ENCODE peak calls at places on chromosomes 2 and 18, in eight cellular contexts. B, U, D, C, V, Z, M and K are unnamed samples. For H3K4me1, the result is how much of the 10 kb centered on the place peaks cover.

GRCh38 chr2:98029718-98030222 is 34.0 kb upstream of the TMEM131 start:
- DNase-seq in Z (peak), B (no peak), U (no peak), M (no peak), V (no peak), D (no peak), C (no peak), K (no peak)

GRCh38 chr18:31695989-31696388 is 11.6 kb upstream of the B4GALT6 start:
- DNase-seq in V (no peak), B (no peak), M (no peak), U (no peak), C (no peak), Z (no peak), D (no peak), K (no peak)

GRCh38 chr2:240467659-240468299 is 32.3 kb downstream of the GPC1 start:
- DNase-seq in M (no peak), V (no peak), D (no peak), C (peak), U (no peak), Z (no peak), B (peak), K (no peak)

GRCh38 chr2:6412533-6413085 is 453.1 kb downstream of the CMPK2 start:
- DNase-seq in V (peak), C (no peak), Z (peak), U (no peak), M (no peak), D (no peak), B (no peak), K (no peak)

GRCh38 chr2:203870481-203870880 is 2.9 kb downstream of the CTLA4 start:
- DNase-seq in Z (no peak), B (peak), M (no peak), D (no peak), V (no peak), U (no peak), C (no peak), K (no peak)

GRCh38 chr18:80175451-80176235 is 66.6 kb downstream of the ADNP2 start:
- DNase-seq in B (no peak), U (no peak), C (no peak), Z (no peak), M (no peak), D (no peak), V (no peak), K (no peak)

GRCh38 chr18:25299899-25300298 is 52.1 kb downstream of the ZNF521 start:
- DNase-seq in M (no peak), B (no peak), Z (no peak), C (no peak), V (no peak), D (no peak), U (no peak), K (no peak)

GRCh38 chr2:166613226-166613625 is 119.2 kb upstream of the SCN7A start:
- DNase-seq in D (no peak), M (no peak), V (no peak), C (no peak), U (no peak), Z (no peak), B (no peak), K (no peak)

GRCh38 chr18:10205136-10205535 is 249.3 kb upstream of the APCDD1 start:
- DNase-seq in B (no peak), C (no peak), V (no peak), U (no peak), M (no peak), Z (no peak), D (peak), K (no peak)

GRCh38 chr2:25165992-25166618 is 2.3 kb downstream of the POMC start:
- DNase-seq in B (no peak), D (no peak), U (peak), C (no peak), Z (no peak), M (peak), V (no peak), K (no peak)

GRCh38 chr18:49723648-49724180 is 89.6 kb downstream of the ACAA2 start:
- DNase-seq in M (no peak), B (no peak), V (peak), U (no peak), C (no peak), D (no peak), Z (peak), K (no peak)

GRCh38 chr18:44921974-44922373 is 241.3 kb downstream of the SETBP1 start:
- DNase-seq in C (no peak), M (no peak), D (no peak), V (no peak), B (no peak), Z (no peak), U (no peak), K (no peak)

DNA sequence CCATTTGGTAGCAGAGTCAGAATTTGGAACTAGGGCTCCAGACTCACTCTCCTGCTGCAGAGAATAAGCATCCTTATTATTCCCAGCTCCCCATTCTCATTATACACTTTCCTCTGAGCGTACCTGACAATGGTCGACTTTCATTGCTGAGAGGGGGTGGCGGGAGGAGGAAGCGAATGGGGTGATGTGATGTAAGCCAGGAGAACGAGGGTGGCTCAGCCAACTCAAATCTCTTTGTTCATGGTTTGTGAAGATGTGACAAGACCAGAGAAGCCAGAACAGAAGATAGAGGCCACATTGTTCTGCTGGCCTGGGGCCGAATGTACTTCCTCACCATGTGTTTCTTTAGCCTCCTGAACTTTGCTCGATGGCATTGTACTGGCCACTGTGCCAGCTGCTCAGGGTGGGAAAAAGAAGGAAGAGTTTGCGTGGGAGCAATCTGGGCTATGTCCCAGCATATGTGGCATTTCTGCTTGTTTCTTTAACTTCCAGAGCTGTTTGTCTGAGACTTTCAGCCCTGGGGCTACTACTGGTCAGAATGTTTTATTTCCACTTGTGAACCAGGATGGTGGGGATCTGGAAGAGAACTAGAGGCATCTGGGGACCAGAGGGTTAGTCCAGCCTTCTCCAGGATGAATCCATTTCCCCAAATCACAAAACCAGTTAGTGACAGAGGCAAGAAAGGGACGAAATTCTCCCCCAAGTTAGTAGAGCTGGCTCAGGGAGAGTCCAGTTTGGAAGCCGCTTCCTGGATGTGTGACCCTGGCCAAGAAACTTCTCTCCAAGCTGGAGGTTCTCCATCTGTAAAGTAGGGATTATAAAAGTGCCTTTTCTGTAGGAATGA is 62.6 kb downstream of the MOGAT1 start:
- DNase-seq in V (no peak), M (no peak), B (no peak), U (no peak), Z (no peak), C (peak), D (no peak), K (peak)
- H3K27ac ChIP-seq in V (no peak), M (no peak), B (no peak), U (no peak), Z (no peak), C (peak), D (no peak), K (peak)

GRCh38 chr2:119428488-119429224 is 3.0 kb upstream of the TMEM37 start:
- DNase-seq in D (no peak), Z (no peak), V (no peak), M (no peak), U (peak), C (peak), B (no peak), K (no peak)
- H3K4me1 ChIP-seq in D (under half), Z (under half), V (under half), M (under half), U (under half), C (under half), B (under half), K (under half)

GRCh38 chr2:95392320-95392719 is 10.2 kb upstream of the FAHD2A start:
- DNase-seq in Z (no peak), D (no peak), M (no peak), U (no peak), V (no peak), C (no peak), B (no peak), K (no peak)
- H3K27ac ChIP-seq in Z (no peak), D (no peak), M (no peak), U (no peak), V (no peak), C (no peak), B (no peak), K (no peak)

GRCh38 chr2:197130318-197130717 is 180.3 kb downstream of the ANKRD44 start:
- DNase-seq in D (no peak), C (no peak), Z (no peak), M (peak), V (no peak), U (no peak), B (no peak), K (no peak)
- H3K4me1 ChIP-seq in D (under half), C (under half), Z (under half), M (half or more), V (under half), U (under half), B (under half), K (under half)

DNA sequence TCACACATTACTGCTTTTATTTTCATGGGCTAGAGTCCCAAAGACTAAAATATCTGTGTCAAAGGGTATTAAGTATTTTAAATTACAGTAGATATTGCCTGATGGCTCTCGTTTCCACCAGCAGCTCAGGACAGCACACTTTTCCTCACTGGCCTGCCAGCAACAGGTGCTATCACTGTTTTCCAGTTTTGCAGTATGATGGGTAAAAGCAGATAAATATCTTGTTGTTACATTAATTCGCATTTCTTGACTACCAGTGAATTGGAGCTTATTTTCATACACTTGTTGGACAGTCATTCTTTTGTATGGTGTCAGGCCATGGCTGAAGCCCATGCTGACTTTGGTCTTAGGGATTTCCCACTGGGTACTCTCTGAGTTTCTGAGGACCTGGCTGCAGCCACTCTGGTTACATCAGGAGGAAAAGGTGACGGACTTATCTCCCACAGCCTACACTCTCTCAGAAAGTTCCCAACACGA is 4.8 kb downstream of the APOB start:
- DNase-seq in M (no peak), U (no peak), B (no peak), V (no peak), Z (no peak), D (no peak), C (no peak), K (no peak)
- H3K27ac ChIP-seq in M (no peak), U (no peak), B (no peak), V (no peak), Z (no peak), D (peak), C (peak), K (peak)